ENCODE peak calls at places on chromosomes 7 and 10, in five cellular contexts. One of them, this sample, is unnamed.

GRCh38 chr7:14769261-14769660 is 133.3 kb downstream of the DGKB start:
- ATAC-seq in upper lobe of left lung: no peak
- ATAC-seq in K562: no peak
- ATAC-seq in HepG2: no peak
- ATAC-seq in GM12878: no peak
- ATAC-seq in this sample: no peak

GRCh38 chr7:157839226-157839625 is 502.4 kb downstream of the DNAJB6 start:
- ATAC-seq in upper lobe of left lung: no peak
- ATAC-seq in K562: no peak
- ATAC-seq in HepG2: no peak
- ATAC-seq in GM12878: no peak
- ATAC-seq in this sample: no peak

GRCh38 chr7:85095816-85096215 is 91.0 kb downstream of the SEMA3D start:
- ATAC-seq in upper lobe of left lung: no peak
- ATAC-seq in K562: no peak
- ATAC-seq in HepG2: no peak
- ATAC-seq in GM12878: no peak
- ATAC-seq in this sample: no peak

GRCh38 chr7:35753761-35754603 is 46.9 kb upstream of the SEPTIN7 start:
- ATAC-seq in upper lobe of left lung: peak; percentile 63
- ATAC-seq in K562: peak; percentile 67
- ATAC-seq in HepG2: no peak
- ATAC-seq in GM12878: no peak
- ATAC-seq in this sample: peak; percentile 82

GRCh38 chr10:12389154-12389734 is 39.9 kb downstream of the CAMK1D start:
- ATAC-seq in upper lobe of left lung: peak; percentile 16
- ATAC-seq in K562: no peak
- ATAC-seq in HepG2: no peak
- ATAC-seq in GM12878: peak; percentile 63
- ATAC-seq in this sample: no peak

GRCh38 chr10:72176701-72177100 is 39.1 kb upstream of the ANAPC16 start:
- ATAC-seq in upper lobe of left lung: no peak
- ATAC-seq in K562: peak; percentile 23
- ATAC-seq in HepG2: no peak
- ATAC-seq in GM12878: no peak
- ATAC-seq in this sample: no peak

GRCh38 chr7:1852781-1853618 is 182.9 kb downstream of the ELFN1 start:
- ATAC-seq in upper lobe of left lung: no peak
- ATAC-seq in K562: no peak
- ATAC-seq in HepG2: no peak
- ATAC-seq in GM12878: no peak
- ATAC-seq in this sample: no peak

GRCh38 chr7:125136341-125136740 is 206.7 kb upstream of the POT1 start:
- ATAC-seq in upper lobe of left lung: no peak
- ATAC-seq in K562: no peak
- ATAC-seq in HepG2: no peak
- ATAC-seq in GM12878: no peak
- ATAC-seq in this sample: no peak

GRCh38 chr10:114519306-114519669 is 115.0 kb upstream of the AFAP1L2 start:
- ATAC-seq in upper lobe of left lung: peak; percentile 67
- ATAC-seq in K562: no peak
- ATAC-seq in HepG2: no peak
- ATAC-seq in GM12878: no peak
- ATAC-seq in this sample: peak; percentile 32

GRCh38 chr10:61084493-61084892 is 140.5 kb upstream of the RHOBTB1 start:
- ATAC-seq in upper lobe of left lung: no peak
- ATAC-seq in K562: no peak
- ATAC-seq in HepG2: no peak
- ATAC-seq in GM12878: no peak
- ATAC-seq in this sample: no peak

GRCh38 chr10:8438603-8439002 is 384.1 kb downstream of the GATA3 start:
- ATAC-seq in upper lobe of left lung: no peak
- ATAC-seq in K562: no peak
- ATAC-seq in HepG2: no peak
- ATAC-seq in GM12878: no peak
- ATAC-seq in this sample: no peak

GRCh38 chr10:132175907-132176581 is 10.7 kb upstream of the DPYSL4 start:
- ATAC-seq in upper lobe of left lung: no peak
- ATAC-seq in K562: no peak
- ATAC-seq in HepG2: peak; percentile 11
- ATAC-seq in GM12878: no peak
- ATAC-seq in this sample: no peak

GRCh38 chr7:35691827-35692307 is 3.1 kb downstream of the HERPUD2 start:
- ATAC-seq in upper lobe of left lung: no peak
- ATAC-seq in K562: peak; percentile 69
- ATAC-seq in HepG2: no peak
- ATAC-seq in GM12878: peak; percentile 15
- ATAC-seq in this sample: no peak

GRCh38 chr10:110343947-110344346 is 39.2 kb upstream of the SMNDC1 start:
- ATAC-seq in upper lobe of left lung: no peak
- ATAC-seq in K562: no peak
- ATAC-seq in HepG2: no peak
- ATAC-seq in GM12878: no peak
- ATAC-seq in this sample: no peak

GRCh38 chr10:69359089-69360025 is 57.4 kb downstream of the TACR2 start:
- ATAC-seq in upper lobe of left lung: no peak
- ATAC-seq in K562: no peak
- ATAC-seq in HepG2: no peak
- ATAC-seq in GM12878: no peak
- ATAC-seq in this sample: no peak

GRCh38 chr10:31686566-31686965 is 242.1 kb downstream of the ARHGAP12 start:
- ATAC-seq in upper lobe of left lung: no peak
- ATAC-seq in K562: no peak
- ATAC-seq in HepG2: no peak
- ATAC-seq in GM12878: no peak
- ATAC-seq in this sample: peak; percentile 24

GRCh38 chr7:19991936-19992335 is 218.5 kb upstream of the TMEM196 start:
- ATAC-seq in upper lobe of left lung: no peak
- ATAC-seq in K562: no peak
- ATAC-seq in HepG2: no peak
- ATAC-seq in GM12878: no peak
- ATAC-seq in this sample: no peak

GRCh38 chr10:11024596-11024995 is 6.9 kb downstream of the CELF2 start:
- ATAC-seq in upper lobe of left lung: peak; percentile 65
- ATAC-seq in K562: no peak
- ATAC-seq in HepG2: no peak
- ATAC-seq in GM12878: no peak
- ATAC-seq in this sample: peak; percentile 82

GRCh38 chr10:11548763-11549089 is 62.7 kb downstream of the USP6NL start:
- ATAC-seq in upper lobe of left lung: no peak
- ATAC-seq in K562: no peak
- ATAC-seq in HepG2: no peak
- ATAC-seq in GM12878: peak; percentile 51
- ATAC-seq in this sample: no peak

GRCh38 chr7:73885975-73886798 is 25.2 kb downstream of the TMEM270 start:
- ATAC-seq in upper lobe of left lung: peak; percentile 81
- ATAC-seq in K562: peak; percentile 96
- ATAC-seq in HepG2: peak; percentile 49
- ATAC-seq in GM12878: no peak
- ATAC-seq in this sample: peak; percentile 88

DNA sequence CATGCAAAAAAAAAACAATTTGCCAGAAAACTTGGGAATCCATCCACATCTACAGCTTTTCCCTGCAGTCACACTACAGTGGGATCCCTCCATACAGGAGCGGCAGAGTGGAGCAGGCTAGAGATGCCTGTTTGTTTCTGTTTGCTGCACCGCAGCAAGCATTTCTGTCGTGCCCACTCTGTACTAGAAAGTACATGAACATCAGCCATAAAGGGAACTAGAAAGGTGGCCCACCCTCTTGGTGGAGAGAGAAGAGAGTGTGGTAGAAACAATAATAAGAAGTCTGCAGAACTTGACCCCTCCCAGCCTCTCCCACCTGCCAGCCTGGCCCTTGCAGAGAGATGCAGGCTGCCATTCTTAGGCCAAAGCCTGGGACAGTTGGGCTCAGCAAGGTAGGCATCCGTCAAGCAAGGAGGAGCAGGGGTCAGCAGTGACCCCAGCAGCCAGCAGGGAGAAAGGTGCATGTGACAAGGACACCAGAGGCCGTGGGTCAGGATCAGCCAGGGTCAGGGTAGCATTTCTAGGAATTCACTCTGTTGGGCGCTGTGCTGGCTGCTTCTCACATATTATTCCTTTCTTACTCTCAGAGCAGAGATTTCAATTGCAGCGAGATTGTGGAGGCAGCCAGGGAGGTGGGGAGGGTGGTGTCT is 171.8 kb downstream of the EGFR start:
- ATAC-seq in upper lobe of left lung: no peak
- ATAC-seq in K562: no peak
- ATAC-seq in HepG2: no peak
- ATAC-seq in GM12878: no peak
- ATAC-seq in this sample: no peak
- H3K4me1 ChIP-seq in upper lobe of left lung: peaks cover 45% of the 10 kb centered on the region
- H3K4me1 ChIP-seq in K562: peaks cover 5% of the 10 kb centered on the region
- H3K4me1 ChIP-seq in HepG2: peaks cover 64% of the 10 kb centered on the region
- H3K4me1 ChIP-seq in GM12878: no peaks in the 10 kb centered on the region
- H3K4me1 ChIP-seq in this sample: peaks cover 75% of the 10 kb centered on the region

GRCh38 chr10:97298223-97298571 is 5.8 kb upstream of the ARHGAP19 start:
- ATAC-seq in upper lobe of left lung: no peak
- ATAC-seq in K562: peak; percentile 57
- ATAC-seq in HepG2: peak; percentile 27
- ATAC-seq in GM12878: no peak
- ATAC-seq in this sample: no peak

GRCh38 chr10:97297556-97298222 is 5.3 kb upstream of the ARHGAP19 start:
- ATAC-seq in upper lobe of left lung: no peak
- ATAC-seq in K562: peak; percentile 88
- ATAC-seq in HepG2: peak; percentile 56
- ATAC-seq in GM12878: no peak
- ATAC-seq in this sample: no peak

GRCh38 chr10:97292862-97293198 is 393 bp upstream of the ARHGAP19 start:
- ATAC-seq in upper lobe of left lung: no peak
- ATAC-seq in K562: no peak
- ATAC-seq in HepG2: no peak
- ATAC-seq in GM12878: no peak
- ATAC-seq in this sample: no peak

GRCh38 chr10:97291357-97292096 is 910 bp downstream of the ARHGAP19 start:
- ATAC-seq in upper lobe of left lung: peak; percentile 23
- ATAC-seq in K562: peak; percentile 26
- ATAC-seq in HepG2: peak; percentile 12
- ATAC-seq in GM12878: no peak
- ATAC-seq in this sample: no peak

DNA sequence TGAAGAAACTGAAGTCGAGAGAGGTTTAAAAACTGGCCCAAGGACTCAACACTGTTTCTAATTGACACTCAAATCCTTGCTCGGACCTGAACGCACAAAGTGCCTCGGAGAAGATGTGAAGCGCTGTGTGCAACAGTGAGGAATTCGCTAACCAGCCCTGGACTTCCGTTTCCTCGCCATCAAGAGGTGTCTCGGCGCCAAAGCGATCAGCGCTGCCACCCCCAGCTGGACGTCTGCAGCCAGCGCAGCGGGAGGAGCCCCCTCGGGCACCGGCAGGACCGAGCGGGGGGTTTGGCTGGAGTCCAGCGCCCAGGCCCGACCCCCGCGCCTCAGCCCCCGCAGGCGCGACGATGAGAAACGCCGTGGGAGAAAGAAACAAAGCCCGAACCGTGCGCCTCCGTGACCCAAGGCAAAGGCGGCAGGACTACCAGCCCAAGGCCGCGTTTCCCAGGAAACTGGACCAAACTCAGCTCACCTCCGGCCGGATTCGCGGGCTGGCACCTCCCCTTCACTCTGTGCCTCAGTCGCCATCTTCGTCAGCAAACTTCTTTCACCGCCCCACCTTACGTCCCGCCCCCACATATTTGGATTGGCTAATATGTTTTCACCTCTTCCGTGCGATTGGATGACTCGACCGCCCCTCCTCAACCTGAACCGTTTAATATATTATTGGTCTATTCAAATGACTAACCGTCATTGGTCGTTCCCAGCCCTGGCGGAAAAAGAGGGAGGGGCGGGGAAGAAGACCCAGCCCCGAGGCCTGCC is at the start of gene ARHGAP19:
- ATAC-seq in upper lobe of left lung: peak; percentile 99
- ATAC-seq in K562: peak; percentile 95
- ATAC-seq in HepG2: peak; percentile 93
- ATAC-seq in GM12878: peak; percentile 98
- ATAC-seq in this sample: peak; percentile 100
- TF ChIP-seq EP300 in upper lobe of left lung: no peak
- TF ChIP-seq EP300 in K562: peak; percentile 16
- TF ChIP-seq EP300 in HepG2: peak; percentile 9
- TF ChIP-seq EP300 in GM12878: no peak
- TF ChIP-seq EP300 in this sample: no peak

DNA sequence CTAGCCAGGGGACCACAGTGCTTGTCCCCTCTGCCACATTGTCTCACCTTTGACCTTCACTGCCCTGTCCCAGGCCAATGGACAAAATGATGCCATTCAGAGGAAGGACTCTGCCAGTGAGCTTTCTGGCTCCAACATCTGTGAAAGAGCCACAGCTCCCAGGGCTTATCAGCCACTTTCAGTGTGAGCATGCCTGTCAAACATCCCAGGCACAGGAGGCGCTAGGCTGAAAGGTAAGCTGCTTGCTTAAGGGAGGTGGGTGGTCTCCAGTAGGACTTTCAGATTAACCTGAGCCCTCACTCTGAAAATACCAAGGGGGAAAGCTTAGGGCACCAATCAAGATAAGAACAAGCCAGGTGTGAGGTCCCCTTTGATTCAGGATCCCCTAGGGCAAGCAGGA is 59.8 kb upstream of the GDF10 start:
- ATAC-seq in upper lobe of left lung: no peak
- ATAC-seq in K562: no peak
- ATAC-seq in HepG2: no peak
- ATAC-seq in GM12878: no peak
- ATAC-seq in this sample: no peak
- TF ChIP-seq POLR2AphosphoS5 in upper lobe of left lung: no peak
- TF ChIP-seq POLR2AphosphoS5 in K562: no peak
- TF ChIP-seq POLR2AphosphoS5 in HepG2: no peak
- TF ChIP-seq POLR2AphosphoS5 in GM12878: no peak
- TF ChIP-seq POLR2AphosphoS5 in this sample: no peak

GRCh38 chr7:130932667-130933432 is 198.8 kb upstream of the KLF14 start:
- ATAC-seq in upper lobe of left lung: peak; percentile 7
- ATAC-seq in K562: no peak
- ATAC-seq in HepG2: peak; percentile 40
- ATAC-seq in GM12878: peak; percentile 20
- ATAC-seq in this sample: no peak

GRCh38 chr7:130932088-130932487 is 198.1 kb upstream of the KLF14 start:
- ATAC-seq in upper lobe of left lung: no peak
- ATAC-seq in K562: no peak
- ATAC-seq in HepG2: no peak
- ATAC-seq in GM12878: no peak
- ATAC-seq in this sample: no peak

GRCh38 chr7:130927564-130927963 is 193.6 kb upstream of the KLF14 start:
- ATAC-seq in upper lobe of left lung: no peak
- ATAC-seq in K562: no peak
- ATAC-seq in HepG2: no peak
- ATAC-seq in GM12878: no peak
- ATAC-seq in this sample: no peak

GRCh38 chr7:130930710-130931109 is 196.7 kb upstream of the KLF14 start:
- ATAC-seq in upper lobe of left lung: no peak
- ATAC-seq in K562: no peak
- ATAC-seq in HepG2: no peak
- ATAC-seq in GM12878: no peak
- ATAC-seq in this sample: no peak

DNA sequence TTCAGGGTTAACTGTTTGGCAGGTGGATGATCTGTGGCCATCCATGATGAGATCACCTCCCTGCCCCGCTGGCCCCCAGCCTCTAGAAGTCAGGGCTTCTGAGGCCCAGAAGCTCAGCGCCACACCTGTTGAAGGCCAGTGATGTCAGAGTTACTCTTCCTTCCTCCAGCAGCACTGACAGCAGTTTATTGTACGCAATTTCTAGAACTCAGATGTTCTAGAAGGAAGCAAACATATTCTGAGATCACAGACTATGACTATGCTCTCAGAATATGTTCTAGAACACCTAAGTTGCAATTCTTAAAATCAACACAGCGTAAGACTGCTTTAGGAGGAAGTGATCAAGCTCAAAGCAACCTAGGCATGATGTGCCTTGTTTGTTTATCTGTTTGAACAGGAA is 196.3 kb upstream of the KLF14 start:
- ATAC-seq in upper lobe of left lung: peak; percentile 53
- ATAC-seq in K562: peak; percentile 39
- ATAC-seq in HepG2: no peak
- ATAC-seq in GM12878: peak; percentile 8
- ATAC-seq in this sample: peak; percentile 26
- H3K4me1 ChIP-seq in upper lobe of left lung: peaks cover 45% of the 10 kb centered on the region
- H3K4me1 ChIP-seq in K562: peaks cover 3% of the 10 kb centered on the region
- H3K4me1 ChIP-seq in HepG2: peaks cover 45% of the 10 kb centered on the region
- H3K4me1 ChIP-seq in GM12878: peaks cover 8% of the 10 kb centered on the region
- H3K4me1 ChIP-seq in this sample: no peaks in the 10 kb centered on the region

This sample was measured in gastroesophageal sphincter.